ENCODE peak calls at places on chromosomes 4 and X, in ten cellular contexts. Y is PC-3, M is uterus, N is NCI-H748 treated with DMSO at 0.1 percent for 48 hours, U is pancreas, I is brain microvascular endothelial cell, W is SJSA1, F is MCF 10A, J is neural progenitor cell, Q is NCI-H774. O is an unnamed sample.

GRCh38 chrX:153590961-153591956 is 7.7 kb downstream of the CCNQ start:
- DNase-seq in U (no peak), M (no peak), F (no peak), Y (no peak), Q (no peak), I (no peak), W (no peak), J (no peak), N (no peak), O (no peak)

GRCh38 chrX:119708936-119709335 is 16.0 kb upstream of the SEPTIN6 start:
- DNase-seq in M (no peak), Q (no peak), Y (no peak), F (no peak), U (no peak), J (no peak), W (no peak), I (no peak), N (no peak), O (no peak)

GRCh38 chrX:9293903-9294302 is 171.0 kb upstream of the TBL1X start:
- DNase-seq in Q (no peak), U (no peak), W (no peak), Y (no peak), M (no peak), I (no peak), F (no peak), N (no peak), J (no peak), O (no peak)

GRCh38 chr4:77308843-77309242 is 151.8 kb downstream of the CCNG2 start:
- DNase-seq in M (no peak), W (peak), Y (peak), J (peak), F (peak), I (peak), N (peak), U (no peak), Q (no peak), O (no peak)

GRCh38 chrX:5810636-5811035 is 418.0 kb downstream of the NLGN4X start:
- DNase-seq in Y (no peak), U (no peak), N (no peak), Q (no peak), J (no peak), I (no peak), W (no peak), M (no peak), F (no peak), O (no peak)

GRCh38 chrX:72358313-72358712 is 52.6 kb upstream of the CITED1 start:
- DNase-seq in I (peak), J (no peak), F (peak), Q (no peak), W (peak), Y (peak), U (no peak), M (no peak), N (no peak), O (no peak)

GRCh38 chr4:174403177-174403543 is 119.1 kb downstream of the HPGD start:
- DNase-seq in N (no peak), I (no peak), J (no peak), Q (no peak), M (no peak), Y (no peak), F (no peak), W (no peak), U (no peak), O (no peak)

GRCh38 chr4:107689912-107690587 is 30.0 kb downstream of the PAPSS1 start:
- DNase-seq in J (no peak), I (peak), Y (peak), N (no peak), W (peak), Q (no peak), U (no peak), F (peak), M (no peak), O (no peak)

GRCh38 chr4:7806724-7807123 is 132.9 kb downstream of the AFAP1 start:
- DNase-seq in Y (no peak), I (no peak), F (no peak), J (peak), N (no peak), U (no peak), Q (no peak), M (no peak), W (no peak), O (no peak)

GRCh38 chr4:65014078-65014477 is 604.8 kb upstream of the TECRL start:
- DNase-seq in J (no peak), U (no peak), M (no peak), Q (no peak), W (no peak), I (no peak), Y (no peak), N (no peak), F (no peak), O (no peak)

O was measured in sciatic nerve.